ENCODE peak calls at places on chromosomes 7 and 10, in six cellular contexts. O, E, C, F, U and P are unnamed samples.
A peak's percentile ranks its signal among the peaks of the same experiment; 100 is the strongest.

GRCh38 chr10:89633484-89633883 is 11.6 kb downstream of the PANK1 start:
- DNase-seq in O (no peak), E (peak; percentile 46), C (no peak), F (no peak), U (no peak), P (no peak)

GRCh38 chr10:62687230-62687748 is 117.2 kb upstream of the ADO start:
- DNase-seq in O (no peak), E (peak; percentile 2), C (no peak), F (no peak), U (no peak), P (no peak)

GRCh38 chr7:86407291-86407690 is 236.4 kb upstream of the GRM3 start:
- DNase-seq in O (no peak), E (no peak), C (no peak), F (no peak), U (no peak), P (no peak)

GRCh38 chr7:2497500-2498336 is 21.5 kb upstream of the GRIFIN start:
- DNase-seq in O (no peak), E (no peak), C (no peak), F (peak; percentile 71), U (no peak), P (no peak)

GRCh38 chr7:150937848-150938561 is 40.1 kb downstream of the KCNH2 start:
- DNase-seq in O (no peak), E (no peak), C (no peak), F (no peak), U (no peak), P (peak; percentile 71)

GRCh38 chr7:87038993-87039716 is 20.3 kb downstream of the ELAPOR2 start:
- DNase-seq in O (no peak), E (no peak), C (no peak), F (no peak), U (no peak), P (no peak)

GRCh38 chr7:17941171-17941490 is 837 bp upstream of the SNX13 start:
- DNase-seq in O (no peak), E (no peak), C (no peak), F (no peak), U (no peak), P (no peak)

GRCh38 chr10:112221545-112221944 is 38.0 kb upstream of the GPAM start:
- DNase-seq in O (no peak), E (no peak), C (no peak), F (no peak), U (no peak), P (no peak)

GRCh38 chr7:157846281-157846680 is 509.5 kb downstream of the DNAJB6 start:
- DNase-seq in O (no peak), E (no peak), C (no peak), F (no peak), U (no peak), P (no peak)

GRCh38 chr10:69807122-69807521 is 5.4 kb downstream of the COL13A1 start:
- DNase-seq in O (no peak), E (no peak), C (no peak), F (no peak), U (no peak), P (no peak)

GRCh38 chr10:77564781-77565589 is 72.6 kb downstream of the KCNMA1 start:
- DNase-seq in O (no peak), E (peak; percentile 24), C (peak; percentile 85), F (peak; percentile 15), U (no peak), P (peak; percentile 92)